ENCODE peak calls at places on chromosomes 4 and X, in eight cellular contexts. I is EL, Q is hepatocyte, F is GM12865, E is left kidney, L is putamen, T is GM23248, H is GM04504. B is an unnamed sample.

GRCh38 chr4:24141836-24142235 is 252.0 kb upstream of the PPARGC1A start:
- DNase-seq in I (peak), Q (no peak), F (no peak), E (no peak), L (no peak), T (peak), H (peak), B (no peak)

GRCh38 chrX:320126-320783 is 1.7 kb upstream of the GTPBP6 start:
- DNase-seq in I (no peak), Q (no peak), F (no peak), E (peak), L (no peak), T (peak), H (no peak), B (no peak)

GRCh38 chr4:26204911-26205368 is 115.9 kb upstream of the RBPJ start:
- DNase-seq in I (no peak), Q (no peak), F (no peak), E (no peak), L (no peak), T (no peak), H (no peak), B (no peak)

GRCh38 chr4:88752754-88753153 is 55.1 kb upstream of the NAP1L5 start:
- DNase-seq in I (no peak), Q (no peak), F (no peak), E (no peak), L (no peak), T (no peak), H (no peak), B (no peak)

GRCh38 chr4:185730849-185731608 is 81.0 kb downstream of the SORBS2 start:
- DNase-seq in I (no peak), Q (no peak), F (peak), E (no peak), L (no peak), T (peak), H (no peak), B (peak)

GRCh38 chr4:55604996-55605395 is 13.0 kb upstream of the PDCL2 start:
- DNase-seq in I (no peak), Q (no peak), F (no peak), E (no peak), L (no peak), T (no peak), H (no peak), B (no peak)

GRCh38 chr4:1601852-1602525 is 82.1 kb downstream of the FAM53A start:
- DNase-seq in I (no peak), Q (no peak), F (no peak), E (no peak), L (no peak), T (no peak), H (no peak), B (no peak)

GRCh38 chr4:86453044-86453501 is 93.2 kb upstream of the MAPK10 start:
- DNase-seq in I (no peak), Q (peak), F (no peak), E (peak), L (no peak), T (no peak), H (no peak), B (no peak)

GRCh38 chrX:23052324-23052723 is 52.6 kb downstream of the DDX53 start:
- DNase-seq in I (no peak), Q (no peak), F (no peak), E (no peak), L (no peak), T (no peak), H (no peak), B (no peak)

GRCh38 chr4:40579983-40580382 is 49.7 kb downstream of the RBM47 start:
- DNase-seq in I (peak), Q (no peak), F (no peak), E (no peak), L (no peak), T (peak), H (peak), B (no peak)

GRCh38 chr4:75344915-75345314 is 169.3 kb downstream of the RCHY1 start:
- DNase-seq in I (peak), Q (peak), F (no peak), E (peak), L (no peak), T (peak), H (no peak), B (no peak)

GRCh38 chr4:64407000-64407399 is 2.2 kb downstream of the TECRL start:
- DNase-seq in I (no peak), Q (no peak), F (no peak), E (no peak), L (no peak), T (no peak), H (no peak), B (no peak)

GRCh38 chr4:40264497-40264896 is 67.7 kb downstream of the RHOH start:
- DNase-seq in I (peak), Q (peak), F (no peak), E (no peak), L (no peak), T (peak), H (peak), B (no peak)

GRCh38 chrX:149494844-149495565 is 10.1 kb downstream of the IDS start:
- DNase-seq in I (no peak), Q (no peak), F (no peak), E (no peak), L (no peak), T (no peak), H (no peak), B (no peak)

GRCh38 chrX:6644411-6644810 is 109.5 kb upstream of the VCX3A start:
- DNase-seq in I (no peak), Q (no peak), F (peak), E (no peak), L (no peak), T (no peak), H (no peak), B (no peak)

GRCh38 chr4:123631699-123632098 is 235.1 kb downstream of the SPRY1 start:
- DNase-seq in I (no peak), Q (no peak), F (no peak), E (no peak), L (no peak), T (peak), H (peak), B (no peak)

GRCh38 chrX:133640161-133641015 is 225.1 kb upstream of the GPC4 start:
- DNase-seq in I (no peak), Q (no peak), F (no peak), E (no peak), L (no peak), T (no peak), H (no peak), B (no peak)

GRCh38 chr4:177562859-177563258 is 120.6 kb upstream of the AGA start:
- DNase-seq in I (no peak), Q (no peak), F (no peak), E (no peak), L (no peak), T (no peak), H (no peak), B (no peak)

GRCh38 chr4:153039542-153040185 is 103.5 kb downstream of the FHDC1 start:
- DNase-seq in I (no peak), Q (no peak), F (no peak), E (no peak), L (no peak), T (no peak), H (no peak), B (no peak)

GRCh38 chrX:68989865-68990606 is 161.2 kb downstream of the EFNB1 start:
- DNase-seq in I (peak), Q (peak), F (no peak), E (peak), L (no peak), T (peak), H (peak), B (no peak)

GRCh38 chrX:69285401-69285871 is 120.2 kb upstream of the PJA1 start:
- DNase-seq in I (no peak), Q (peak), F (no peak), E (no peak), L (no peak), T (peak), H (no peak), B (no peak)

GRCh38 chrX:123859409-123859827 is 435 bp upstream of the XIAP start:
- DNase-seq in I (no peak), Q (no peak), F (no peak), E (peak), L (peak), T (no peak), H (no peak), B (no peak)

GRCh38 chr4:2858451-2859217 is 15.0 kb downstream of the ADD1 start:
- DNase-seq in I (no peak), Q (no peak), F (no peak), E (no peak), L (no peak), T (peak), H (no peak), B (no peak)

GRCh38 chr4:133394971-133395627 is 246.0 kb downstream of the PCDH10 start:
- DNase-seq in I (no peak), Q (no peak), F (no peak), E (no peak), L (no peak), T (no peak), H (no peak), B (no peak)

GRCh38 chr4:156193800-156194199 is 240.1 kb upstream of the CTSO start:
- DNase-seq in I (no peak), Q (no peak), F (no peak), E (no peak), L (no peak), T (no peak), H (no peak), B (no peak)

GRCh38 chr4:150119492-150119891 is 41.2 kb downstream of the DCLK2 start:
- DNase-seq in I (peak), Q (peak), F (no peak), E (no peak), L (no peak), T (peak), H (no peak), B (no peak)

GRCh38 chr4:4704267-4704666 is 155.2 kb upstream of the MSX1 start:
- DNase-seq in I (peak), Q (no peak), F (no peak), E (no peak), L (no peak), T (peak), H (peak), B (peak)

GRCh38 chr4:5802565-5802964 is 90.3 kb downstream of the CRMP1 start:
- DNase-seq in I (no peak), Q (no peak), F (no peak), E (no peak), L (no peak), T (no peak), H (no peak), B (no peak)

GRCh38 chr4:103305355-103305754 is 107.2 kb upstream of the CENPE start:
- DNase-seq in I (no peak), Q (no peak), F (no peak), E (no peak), L (no peak), T (no peak), H (no peak), B (no peak)